ENCODE peak calls at places on chromosomes 5 and 9, in ten cellular contexts. Z is kidney; P is foreskin fibroblast; V is H1; U is NB4; R is fibroblast of the aortic adventitia; S is A549; X is neural crest cell; H is CD4-positive, alpha-beta T cell; C is ovary. A is an unnamed sample.

GRCh38 chr5:9686211-9686610 is 56.1 kb upstream of the TAS2R1 start:
- DNase-seq in Z (no peak), V (no peak), H (no peak), X (no peak), R (peak), P (peak), C (no peak), S (no peak), U (no peak), A (no peak)

GRCh38 chr5:95759634-95760033 is 28.5 kb downstream of the RHOBTB3 start:
- DNase-seq in H (no peak), X (no peak), V (no peak), P (peak), R (peak), U (no peak), C (no peak), S (peak), Z (no peak), A (no peak)

GRCh38 chr9:18890372-18890771 is 142.6 kb downstream of the SAXO1 start:
- DNase-seq in C (no peak), R (peak), H (no peak), Z (no peak), X (no peak), P (peak), U (no peak), V (no peak), S (no peak), A (no peak)

GRCh38 chr9:105637787-105638395 is 24.4 kb upstream of the TAL2 start:
- DNase-seq in S (no peak), U (peak), X (no peak), V (no peak), Z (no peak), H (no peak), R (peak), P (peak), C (no peak), A (no peak)

GRCh38 chr5:180179399-180180197 is 29.4 kb downstream of the RASGEF1C start:
- DNase-seq in S (no peak), R (no peak), X (no peak), C (no peak), P (no peak), H (no peak), V (no peak), Z (no peak), U (no peak), A (no peak)

GRCh38 chr9:104256031-104256709 is 162.1 kb downstream of the SMC2 start:
- DNase-seq in Z (no peak), V (no peak), X (no peak), R (no peak), P (no peak), U (no peak), C (no peak), S (no peak), H (no peak), A (no peak)

GRCh38 chr5:140345919-140346347 is 470 bp downstream of the HBEGF start:
- DNase-seq in R (peak), H (no peak), S (peak), V (no peak), U (peak), Z (peak), C (peak), X (peak), P (peak), A (peak)

GRCh38 chr5:142841511-142842255 is 71.5 kb downstream of the ARHGAP26 start:
- DNase-seq in S (peak), X (peak), V (no peak), P (no peak), C (no peak), Z (no peak), R (peak), U (no peak), H (no peak), A (no peak)

GRCh38 chr9:83219154-83219923 is 156.4 kb upstream of the RASEF start:
- DNase-seq in P (peak), R (peak), S (peak), H (no peak), Z (peak), V (peak), C (peak), U (peak), X (peak), A (peak)

DNA sequence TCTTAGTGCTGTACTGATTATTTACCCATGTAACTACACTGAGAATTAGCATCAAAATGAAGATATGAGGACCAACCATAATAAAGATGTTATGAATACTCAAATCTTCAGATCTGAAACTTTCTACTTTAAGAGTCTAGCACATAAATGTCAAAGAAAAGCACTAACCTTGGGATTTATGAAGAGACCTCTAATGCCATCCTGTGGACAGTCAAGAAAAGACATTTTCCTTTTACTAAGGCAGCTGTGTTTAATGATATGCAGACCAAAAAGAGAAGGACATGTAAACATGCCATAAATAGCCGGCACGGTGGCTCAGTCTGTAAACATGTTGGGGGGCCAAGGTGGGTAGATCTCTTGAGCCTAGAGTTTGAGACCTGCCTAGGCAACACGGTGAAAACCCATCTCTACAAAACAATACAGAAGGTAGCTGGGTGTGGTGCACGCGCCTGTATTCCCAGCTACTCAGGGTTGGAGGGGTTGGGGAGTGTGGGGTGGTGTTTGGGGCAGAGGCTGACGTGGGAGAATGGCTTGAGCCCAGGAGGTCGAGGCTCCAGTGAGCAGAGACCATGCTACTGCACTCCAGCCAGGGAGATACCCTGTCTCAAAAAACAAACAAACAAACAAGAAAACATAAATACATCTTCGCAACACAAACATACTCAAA is 266.9 kb upstream of the TYRP1 start:
- DNase-seq in H (no peak), R (peak), V (peak), U (peak), X (no peak), P (no peak), C (no peak), S (peak), Z (peak), A (no peak)
- TF ChIP-seq CTCF in H (no peak), R (peak), V (no peak), U (peak), X (peak), P (no peak), C (no peak), S (no peak), Z (no peak), A (peak)

DNA sequence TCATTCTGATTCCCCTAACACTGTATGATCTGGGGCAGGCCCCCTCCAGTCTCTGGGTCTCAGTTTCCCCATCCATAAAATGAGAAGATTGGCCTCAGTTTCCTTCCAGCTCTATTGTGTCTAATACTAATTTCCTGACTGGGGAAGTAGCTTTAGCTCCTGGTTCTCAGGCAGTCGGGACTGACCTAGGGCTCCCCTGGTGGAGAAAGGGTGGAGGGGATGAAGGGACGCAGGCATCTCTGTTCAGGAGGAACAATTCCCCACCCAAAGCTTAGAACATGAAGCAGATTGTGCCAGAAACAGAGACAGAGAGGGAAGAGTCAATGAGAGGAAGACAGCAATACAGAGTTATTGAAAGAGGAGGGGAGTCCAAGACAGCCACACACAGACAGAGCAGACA is 14.2 kb upstream of the PTGS1 start:
- DNase-seq in S (no peak), V (no peak), Z (no peak), X (no peak), H (no peak), U (peak), R (no peak), C (no peak), P (no peak), A (no peak)
- TF ChIP-seq CTCF in S (no peak), V (peak), Z (no peak), X (peak), H (no peak), U (peak), R (peak), C (no peak), P (peak), A (peak)

DNA sequence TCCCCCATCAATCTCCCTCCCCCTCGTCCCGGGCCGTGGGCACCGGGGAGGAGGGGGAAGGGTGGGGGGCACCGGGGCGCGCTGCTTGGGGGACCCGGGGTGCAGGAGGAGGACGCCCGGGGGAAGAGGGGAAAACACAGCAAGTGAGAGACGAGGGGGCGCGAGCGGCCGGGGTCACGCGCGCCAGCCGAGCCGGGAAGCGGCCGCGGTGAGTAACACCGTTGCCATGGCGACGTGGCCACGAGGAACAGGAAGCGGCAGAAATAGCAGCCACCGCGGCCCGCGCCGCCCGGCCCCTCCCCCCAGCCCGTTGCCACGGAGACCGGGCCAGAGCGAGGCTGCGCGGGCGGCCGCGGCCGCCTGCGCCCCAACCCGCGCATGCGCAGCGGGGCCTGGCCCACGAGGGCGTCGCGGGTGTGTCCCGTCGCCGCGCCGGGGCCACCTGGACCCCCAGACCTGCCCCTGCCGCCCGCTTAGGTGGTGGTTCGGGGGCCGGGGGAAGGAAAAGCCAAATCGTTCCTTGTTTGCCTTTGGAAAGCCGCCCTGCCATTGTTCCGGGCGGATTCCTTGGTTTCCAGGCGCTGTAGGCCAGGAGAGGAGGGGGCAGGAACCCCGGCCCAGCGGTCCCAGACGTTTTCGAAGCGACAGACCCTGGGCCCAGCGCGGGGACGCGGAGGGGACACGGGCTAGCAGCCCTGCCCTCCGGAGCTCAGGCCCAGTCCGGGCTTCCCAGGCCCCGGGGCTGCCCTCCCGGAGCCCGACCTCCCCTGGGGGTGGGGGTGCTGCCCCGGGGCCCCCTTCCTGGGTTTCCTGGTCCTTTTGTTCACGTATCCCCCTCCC is 207.1 kb downstream of the C9orf50 start:
- DNase-seq in C (peak), X (peak), H (peak), R (peak), P (peak), S (peak), V (peak), U (peak), Z (peak), A (peak)
- TF ChIP-seq CTCF in C (peak), X (no peak), H (no peak), R (no peak), P (no peak), S (no peak), V (no peak), U (no peak), Z (no peak), A (no peak)

GRCh38 chr5:150045512-150045911 is 40.8 kb downstream of the CSF1R start:
- DNase-seq in Z (no peak), H (no peak), V (no peak), X (no peak), P (no peak), U (peak), S (no peak), C (no peak), R (no peak), A (no peak)
- TF ChIP-seq CTCF in Z (no peak), H (no peak), V (peak), X (peak), P (no peak), U (no peak), S (no peak), C (no peak), R (no peak), A (peak)

GRCh38 chr5:59337240-59337639 is 556.3 kb downstream of the PDE4D start:
- DNase-seq in Z (no peak), V (no peak), R (no peak), X (no peak), U (peak), H (no peak), P (no peak), S (no peak), C (no peak), A (no peak)

GRCh38 chr5:59330680-59331079 is 562.8 kb downstream of the PDE4D start:
- DNase-seq in S (peak), Z (no peak), V (no peak), C (no peak), U (no peak), R (no peak), P (no peak), H (no peak), X (no peak), A (no peak)

GRCh38 chr5:59332236-59332973 is 561.1 kb downstream of the PDE4D start:
- DNase-seq in U (no peak), S (no peak), V (no peak), H (no peak), X (no peak), R (no peak), Z (no peak), P (no peak), C (no peak), A (no peak)

GRCh38 chr5:59340637-59341036 is 552.9 kb downstream of the PDE4D start:
- DNase-seq in R (no peak), X (no peak), V (no peak), Z (no peak), U (no peak), H (no peak), P (no peak), S (no peak), C (no peak), A (no peak)

GRCh38 chr5:59335544-59335943 is 558.0 kb downstream of the PDE4D start:
- DNase-seq in V (no peak), Z (no peak), R (no peak), X (no peak), H (no peak), U (no peak), C (no peak), S (no peak), P (no peak), A (no peak)
- TF ChIP-seq CTCF in V (no peak), Z (no peak), R (no peak), X (no peak), H (no peak), U (no peak), C (no peak), S (peak), P (peak), A (no peak)

GRCh38 chr5:10857333-10857723 is 96.3 kb upstream of the DAP start:
- DNase-seq in R (no peak), V (no peak), P (no peak), H (no peak), Z (no peak), C (no peak), U (peak), S (no peak), X (no peak), A (no peak)
- TF ChIP-seq CTCF in R (no peak), V (no peak), P (no peak), H (no peak), Z (no peak), C (no peak), U (no peak), S (no peak), X (peak), A (no peak)

GRCh38 chr5:146466521-146467349 is 19.6 kb downstream of the TCERG1 start:
- DNase-seq in R (peak), V (no peak), P (no peak), H (no peak), X (no peak), Z (no peak), S (no peak), C (no peak), U (peak), A (no peak)
- TF ChIP-seq CTCF in R (peak), V (no peak), P (peak), H (peak), X (peak), Z (peak), S (peak), C (no peak), U (peak), A (peak)

GRCh38 chr9:77019010-77019809 is at the start of gene FOXB2:
- DNase-seq in C (no peak), P (no peak), X (peak), U (no peak), V (peak), Z (no peak), H (no peak), R (no peak), S (no peak), A (no peak)

GRCh38 chr9:77021289-77021927 is 2.0 kb downstream of the FOXB2 start:
- DNase-seq in Z (no peak), X (peak), S (no peak), C (no peak), R (peak), P (no peak), V (no peak), H (no peak), U (no peak), A (no peak)

GRCh38 chr9:77021928-77022782 is 2.7 kb downstream of the FOXB2 start:
- DNase-seq in X (peak), S (no peak), P (no peak), V (no peak), Z (no peak), H (no peak), U (no peak), R (no peak), C (no peak), A (no peak)

GRCh38 chr9:77019810-77020437 is 469 bp downstream of the FOXB2 start:
- DNase-seq in C (no peak), P (no peak), U (no peak), S (no peak), H (no peak), V (peak), Z (no peak), R (no peak), X (peak), A (no peak)

DNA sequence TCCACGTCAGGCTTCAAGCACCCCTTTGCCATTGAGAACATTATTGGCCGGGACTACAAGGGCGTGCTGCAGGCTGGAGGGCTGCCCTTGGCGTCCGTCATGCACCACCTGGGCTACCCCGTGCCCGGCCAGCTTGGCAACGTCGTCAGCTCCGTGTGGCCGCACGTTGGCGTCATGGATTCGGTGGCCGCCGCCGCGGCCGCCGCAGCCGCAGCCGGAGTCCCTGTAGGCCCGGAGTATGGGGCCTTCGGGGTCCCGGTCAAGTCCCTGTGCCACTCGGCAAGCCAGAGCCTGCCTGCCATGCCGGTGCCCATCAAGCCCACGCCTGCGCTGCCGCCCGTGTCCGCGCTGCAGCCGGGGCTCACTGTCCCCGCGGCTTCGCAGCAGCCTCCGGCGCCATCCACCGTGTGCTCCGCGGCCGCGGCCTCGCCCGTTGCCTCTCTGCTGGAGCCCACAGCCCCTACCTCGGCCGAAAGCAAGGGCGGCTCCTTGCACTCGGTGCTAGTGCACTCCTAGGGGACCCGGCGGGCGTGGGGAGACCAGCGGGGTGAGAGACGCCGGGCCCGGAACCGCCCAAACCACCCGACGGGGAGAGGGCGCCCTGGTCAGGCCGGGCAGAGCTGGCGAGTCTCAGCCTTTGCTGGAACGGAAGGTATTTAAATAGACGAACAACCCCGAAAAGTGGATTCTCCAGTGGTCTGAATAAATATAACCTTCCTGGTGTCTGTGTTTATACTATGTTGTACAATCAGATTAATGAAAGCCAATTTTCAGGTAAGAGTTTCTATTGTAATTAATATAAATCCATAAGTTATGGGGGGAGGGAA is 1.2 kb downstream of the FOXB2 start:
- DNase-seq in V (peak), S (no peak), R (no peak), Z (no peak), X (peak), U (no peak), H (no peak), C (no peak), P (no peak), A (no peak)
- TF ChIP-seq CTCF in V (no peak), S (no peak), R (no peak), Z (no peak), X (no peak), U (no peak), H (no peak), C (no peak), P (no peak), A (no peak)

DNA sequence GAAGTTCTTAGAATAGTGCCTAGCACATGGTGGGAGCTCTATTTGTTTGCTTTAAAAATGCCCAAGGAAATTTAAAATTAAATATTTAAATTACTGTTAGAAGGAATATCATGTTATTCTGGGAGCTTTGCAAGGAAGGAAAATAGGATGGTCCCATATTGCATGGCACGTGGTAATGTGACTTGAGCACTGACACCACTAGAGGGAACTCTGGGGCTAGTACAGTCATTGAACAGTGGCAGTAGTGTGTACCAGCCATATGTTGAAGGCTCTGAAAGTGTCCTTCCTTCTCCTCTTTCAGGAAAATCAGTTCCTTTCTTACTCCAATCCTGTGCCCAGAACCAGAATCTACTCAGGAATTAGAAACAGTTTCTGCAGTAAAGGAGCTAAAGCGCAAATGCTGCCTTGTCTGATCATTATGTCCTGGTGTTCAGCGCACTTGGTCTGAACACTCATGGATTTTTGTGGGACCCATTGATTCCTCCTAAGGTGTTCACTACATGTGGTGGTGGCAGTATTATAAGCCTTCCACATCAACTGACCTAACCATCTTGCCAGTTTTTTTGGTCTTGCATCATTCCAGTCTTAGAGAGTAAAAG is 54.1 kb downstream of the GDA start:
- DNase-seq in Z (no peak), H (no peak), C (no peak), U (peak), P (peak), X (peak), V (no peak), R (peak), S (peak), A (no peak)
- TF ChIP-seq CTCF in Z (peak), H (no peak), C (no peak), U (peak), P (peak), X (peak), V (peak), R (peak), S (peak), A (peak)

A was measured in progenitor cell of endocrine pancreas.